ENCODE peak calls at places on chromosomes 13 and 19, in nine cellular contexts. H is tibial nerve; D is activated naive CD8-positive, alpha-beta T cell treated with anti-CD3 and anti-CD28 coated beads, Interleukin-2, amount 50 U/mL, for 24 hours; U is T-cell; C is Calu3; O is activated CD4-positive, alpha-beta memory T cell treated with anti-CD3 and anti-CD28 coated beads, Interleukin-2, amount 10 ng/mL, durations not matched to agents 7 days and 5 days; Z is upper lobe of left lung; F is iPS DF 19.7; V is stimulated activated CD4-positive, alpha-beta T cell treated with anti-CD3 and anti-CD28 coated beads, Interleukin-1b, Interleukin-23, amount 100 ng/mL, for 1 hour. B is an unnamed sample.

GRCh38 chr13:52924241-52925148 is 76.1 kb upstream of the PCDH8 start:
- DNase-seq in H (no peak), D (no peak), U (no peak), C (no peak), O (no peak), Z (no peak), F (no peak), V (no peak), B (no peak)

GRCh38 chr13:66400292-66400691 is 829.8 kb downstream of the PCDH9 start:
- DNase-seq in H (no peak), D (no peak), U (no peak), C (no peak), O (no peak), Z (no peak), F (no peak), V (no peak), B (no peak)

GRCh38 chr19:3369337-3370213 is 3.2 kb downstream of the NFIC start:
- DNase-seq in H (no peak), D (no peak), U (no peak), C (no peak), O (no peak), Z (peak; percentile 77), F (no peak), V (no peak), B (no peak)

GRCh38 chr13:30334663-30335386 is 27.5 kb upstream of the KATNAL1 start:
- DNase-seq in H (no peak), D (no peak), U (no peak), C (peak; percentile 55), O (peak; percentile 21), Z (no peak), F (no peak), V (no peak), B (peak; percentile 50)

GRCh38 chr13:64052526-64052925 is 2636.9 kb upstream of the PCDH20 start:
- DNase-seq in H (no peak), D (no peak), U (no peak), C (no peak), O (no peak), Z (no peak), F (no peak), V (no peak), B (no peak)

GRCh38 chr19:1650627-1651009 is 1.8 kb downstream of the TCF3 start:
- DNase-seq in H (no peak), D (peak; percentile 27), U (peak; percentile 38), C (no peak), O (no peak), Z (no peak), F (no peak), V (no peak), B (peak; percentile 65)

GRCh38 chr19:50475101-50475568 is 1.2 kb upstream of the EMC10 start:
- DNase-seq in H (no peak), D (no peak), U (no peak), C (no peak), O (no peak), Z (no peak), F (no peak), V (no peak), B (no peak)

GRCh38 chr13:51885651-51886050 is 23.9 kb downstream of the CCDC70 start:
- DNase-seq in H (no peak), D (no peak), U (no peak), C (no peak), O (no peak), Z (no peak), F (no peak), V (no peak), B (no peak)

GRCh38 chr13:108176685-108177274 is 38.6 kb downstream of the LIG4 start:
- DNase-seq in H (peak; percentile 34), D (peak; percentile 70), U (peak; percentile 59), C (peak; percentile 3), O (peak; percentile 56), Z (no peak), F (peak; percentile 7), V (no peak), B (peak; percentile 54)

GRCh38 chr19:6772028-6772865 is at the start of gene VAV1:
- DNase-seq in H (no peak), D (peak; percentile 80), U (peak; percentile 83), C (no peak), O (peak; percentile 88), Z (peak; percentile 79), F (no peak), V (peak; percentile 59), B (peak; percentile 91)

GRCh38 chr13:36706755-36707154 is 32.9 kb downstream of the SERTM1 start:
- DNase-seq in H (no peak), D (no peak), U (no peak), C (no peak), O (no peak), Z (no peak), F (no peak), V (no peak), B (no peak)

B was measured in activated CD8-positive, alpha-beta T cell treated with anti-CD3 and anti-CD28 coated beads, Interleukin-2, amount 10 ng/mL, durations not matched to agents 7 days and 5 days.